ENCODE peak calls at places on chromosomes 12 and 14, in eight cellular contexts. P, W, F, J, N, M, Q and U are unnamed samples.

GRCh38 chr12:32583535-32583934 is 95.6 kb upstream of the DNM1L start:
- DNase-seq in P (no peak), W (no peak), F (no peak), J (no peak), N (no peak), M (peak; percentile 46), Q (peak; percentile 78), U (no peak)

GRCh38 chr12:61487728-61488127 is 772.5 kb upstream of the USP15 start:
- DNase-seq in P (no peak), W (no peak), F (no peak), J (no peak), N (no peak), M (no peak), Q (no peak), U (no peak)

GRCh38 chr14:79278798-79279644 is 932.3 kb downstream of the DIO2 start:
- DNase-seq in P (peak; percentile 88), W (peak; percentile 96), F (peak; percentile 30), J (peak; percentile 45), N (no peak), M (peak; percentile 46), Q (peak; percentile 92), U (peak; percentile 59)

GRCh38 chr14:100321473-100322137 is 1.5 kb upstream of the SLC25A47 start:
- DNase-seq in P (no peak), W (no peak), F (no peak), J (no peak), N (no peak), M (no peak), Q (no peak), U (no peak)

GRCh38 chr14:105047283-105048016 is 17.8 kb downstream of the GPR132 start:
- DNase-seq in P (peak; percentile 44), W (no peak), F (no peak), J (no peak), N (no peak), M (no peak), Q (no peak), U (no peak)

GRCh38 chr12:53538209-53538689 is 31.0 kb upstream of the NPFF start:
- DNase-seq in P (no peak), W (no peak), F (no peak), J (no peak), N (no peak), M (no peak), Q (peak; percentile 68), U (no peak)

GRCh38 chr12:24853588-24853987 is 95.3 kb downstream of the BCAT1 start:
- DNase-seq in P (no peak), W (no peak), F (no peak), J (no peak), N (no peak), M (peak; percentile 30), Q (peak; percentile 87), U (no peak)

GRCh38 chr14:83342590-83342989 is 1808.9 kb upstream of the SEL1L start:
- DNase-seq in P (no peak), W (no peak), F (peak; percentile 15), J (peak; percentile 27), N (no peak), M (no peak), Q (no peak), U (peak; percentile 13)

GRCh38 chr12:42968426-42968825 is 378.9 kb upstream of the PRICKLE1 start:
- DNase-seq in P (no peak), W (no peak), F (no peak), J (no peak), N (no peak), M (no peak), Q (peak; percentile 44), U (no peak)

GRCh38 chr12:116123511-116124258 is 153.8 kb downstream of the MED13L start:
- DNase-seq in P (peak; percentile 48), W (peak; percentile 72), F (no peak), J (no peak), N (no peak), M (no peak), Q (peak; percentile 66), U (no peak)

GRCh38 chr12:60333461-60333860 is 737.6 kb downstream of the SLC16A7 start:
- DNase-seq in P (no peak), W (no peak), F (no peak), J (no peak), N (no peak), M (no peak), Q (peak; percentile 34), U (no peak)

GRCh38 chr12:24011927-24012326 is 62.5 kb upstream of the SOX5 start:
- DNase-seq in P (no peak), W (no peak), F (no peak), J (no peak), N (no peak), M (no peak), Q (no peak), U (no peak)

GRCh38 chr12:117447665-117448366 is 86.4 kb upstream of the NOS1 start:
- DNase-seq in P (no peak), W (no peak), F (no peak), J (no peak), N (no peak), M (no peak), Q (no peak), U (no peak)

GRCh38 chr12:13799574-13799973 is 181.8 kb downstream of the GRIN2B start:
- DNase-seq in P (no peak), W (no peak), F (no peak), J (no peak), N (no peak), M (no peak), Q (no peak), U (no peak)

GRCh38 chr12:111715242-111715641 is 29.4 kb downstream of the ACAD10 start:
- DNase-seq in P (no peak), W (no peak), F (no peak), J (no peak), N (no peak), M (no peak), Q (peak; percentile 2), U (peak; percentile 47)

GRCh38 chr12:82097877-82098276 is 260.3 kb downstream of the CCDC59 start:
- DNase-seq in P (no peak), W (no peak), F (no peak), J (no peak), N (no peak), M (no peak), Q (no peak), U (no peak)

GRCh38 chr14:77203611-77204456 is 22.2 kb downstream of the TMEM63C start:
- DNase-seq in P (no peak), W (no peak), F (no peak), J (no peak), N (no peak), M (no peak), Q (no peak), U (no peak)

GRCh38 chr12:111366075-111366474 is 2.8 kb downstream of the PHETA1 start:
- DNase-seq in P (no peak), W (no peak), F (no peak), J (no peak), N (no peak), M (no peak), Q (no peak), U (no peak)

GRCh38 chr14:36659010-36659821 is 2.4 kb upstream of the PAX9 start:
- DNase-seq in P (no peak), W (no peak), F (no peak), J (no peak), N (no peak), M (no peak), Q (no peak), U (no peak)
- H3K9me3 ChIP-seq in P (no peaks in the 10 kb centered on the region), W (no peaks in the 10 kb centered on the region), F (no peaks in the 10 kb centered on the region), J (no peaks in the 10 kb centered on the region), N (peaks cover 7% of the 10 kb centered on the region), M (peaks cover 47% of the 10 kb centered on the region), Q (peaks cover 14% of the 10 kb centered on the region), U (no peaks in the 10 kb centered on the region)

GRCh38 chr12:21065845-21066244 is 65.1 kb upstream of the SLCO1B1 start:
- DNase-seq in P (no peak), W (no peak), F (no peak), J (no peak), N (no peak), M (no peak), Q (no peak), U (no peak)
- TF ChIP-seq CTCF in P (peak; percentile 13), W (peak; percentile 18), F (no peak), J (peak; percentile 58), N (no peak), M (no peak), Q (no peak), U (peak; percentile 49)

DNA sequence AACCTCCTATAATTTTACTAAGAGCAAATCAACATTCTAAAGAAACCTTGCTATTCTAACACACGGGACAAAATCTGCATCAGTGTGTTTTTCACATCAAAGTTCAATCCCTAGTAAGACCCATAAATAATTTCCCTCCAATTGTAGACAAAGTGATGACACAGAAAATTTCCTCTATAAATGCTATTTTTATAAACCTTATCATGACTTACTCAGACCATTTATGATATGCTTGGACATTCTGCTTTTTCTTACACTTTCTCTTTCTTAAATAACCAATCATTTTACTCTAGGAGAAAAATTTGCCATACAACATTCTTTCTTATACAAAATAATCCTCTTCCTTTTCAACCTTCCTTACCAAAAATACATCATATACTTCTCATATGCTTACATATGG is 67.0 kb downstream of the SDR9C7 start:
- DNase-seq in P (no peak), W (no peak), F (no peak), J (no peak), N (no peak), M (no peak), Q (no peak), U (no peak)
- H3K9me3 ChIP-seq in P (peaks cover 28% of the 10 kb centered on the region), W (no peaks in the 10 kb centered on the region), F (peaks cover 46% of the 10 kb centered on the region), J (peaks cover 24% of the 10 kb centered on the region), N (peaks cover 40% of the 10 kb centered on the region), M (peaks cover 15% of the 10 kb centered on the region), Q (peaks cover 18% of the 10 kb centered on the region), U (peaks cover 55% of the 10 kb centered on the region)

DNA sequence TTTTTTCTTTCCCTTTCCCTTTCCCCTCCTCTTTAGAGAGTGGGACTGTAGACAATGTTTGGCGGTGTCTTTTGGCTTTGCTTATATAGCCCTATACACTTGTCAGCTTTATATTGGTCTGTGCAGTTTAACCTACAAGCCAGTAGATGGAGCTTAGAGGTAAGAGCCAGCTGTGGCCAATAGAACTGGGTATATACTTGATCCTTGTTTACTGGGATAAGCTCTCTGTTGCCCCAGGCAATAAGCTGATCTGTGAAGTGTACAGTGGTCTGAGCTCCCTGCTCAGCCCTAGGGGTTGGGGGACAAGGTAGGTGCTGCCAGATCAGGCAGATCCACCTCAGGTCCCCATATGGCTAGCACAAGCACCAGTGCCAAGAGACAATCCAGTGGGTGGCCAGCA is 434.1 kb downstream of the NOVA1 start:
- DNase-seq in P (no peak), W (peak; percentile 42), F (no peak), J (no peak), N (no peak), M (no peak), Q (peak; percentile 20), U (no peak)
- TF ChIP-seq CTCF in P (no peak), W (peak; percentile 66), F (peak; percentile 43), J (no peak), N (no peak), M (no peak), Q (peak; percentile 40), U (no peak)

GRCh38 chr14:106509176-106509575 is 982.8 kb downstream of the TMEM121 start:
- DNase-seq in P (no peak), W (no peak), F (no peak), J (no peak), N (no peak), M (no peak), Q (no peak), U (no peak)
- H3K9me3 ChIP-seq in P (no peaks in the 10 kb centered on the region), W (no peaks in the 10 kb centered on the region), F (no peaks in the 10 kb centered on the region), J (no peaks in the 10 kb centered on the region), N (no peaks in the 10 kb centered on the region), M (peaks cover 45% of the 10 kb centered on the region), Q (peaks cover 28% of the 10 kb centered on the region), U (no peaks in the 10 kb centered on the region)